ENCODE peak calls at places on chromosomes 3 and 15, in seven cellular contexts. C, K, N, R, T, P and A are unnamed samples.
A peak's percentile ranks its signal among the peaks of the same experiment; 100 is the strongest.

GRCh38 chr3:30349507-30349906 is 256.9 kb upstream of the TGFBR2 start:
- DNase-seq in N (no peak), T (no peak), C (no peak), R (no peak), P (no peak), K (no peak), A (no peak)

GRCh38 chr3:146160964-146161724 is at the start of gene PLOD2:
- DNase-seq in N (peak; percentile 95), R (peak; percentile 86), T (peak; percentile 94), C (peak; percentile 82), K (peak; percentile 78), P (peak; percentile 89), A (peak; percentile 81)

GRCh38 chr3:100401674-100402036 is 316 bp downstream of the LNP1 start:
- DNase-seq in R (peak; percentile 43), T (peak; percentile 51), C (peak; percentile 31), P (no peak), K (peak; percentile 40), N (no peak), A (peak; percentile 37)

GRCh38 chr15:99507732-99508571 is 57.8 kb upstream of the MEF2A start:
- DNase-seq in P (peak; percentile 25), T (peak; percentile 31), K (peak; percentile 75), C (no peak), N (peak; percentile 77), R (peak; percentile 46), A (no peak)

GRCh38 chr15:67147410-67147949 is 82.1 kb downstream of the SMAD3 start:
- DNase-seq in R (peak; percentile 10), C (no peak), K (no peak), T (no peak), P (no peak), N (peak; percentile 37), A (no peak)

GRCh38 chr3:106206613-106207012 is 337.8 kb upstream of the CBLB start:
- DNase-seq in T (no peak), P (no peak), C (no peak), K (no peak), R (no peak), N (no peak), A (no peak)

GRCh38 chr15:63715818-63716217 is 117.9 kb downstream of the HERC1 start:
- DNase-seq in N (no peak), K (no peak), P (no peak), T (peak; percentile 5), C (no peak), R (no peak), A (no peak)

GRCh38 chr3:107153981-107154380 is 223.3 kb upstream of the CCDC54 start:
- DNase-seq in N (no peak), C (no peak), P (no peak), T (no peak), K (no peak), R (no peak), A (no peak)

GRCh38 chr15:36024066-36024465 is 478.1 kb upstream of the DPH6 start:
- DNase-seq in C (no peak), T (no peak), K (peak; percentile 27), N (no peak), P (no peak), R (peak; percentile 22), A (no peak)

GRCh38 chr3:141777957-141778813 is 15.0 kb downstream of the GRK7 start:
- DNase-seq in K (no peak), P (no peak), C (no peak), R (no peak), T (no peak), N (no peak), A (no peak)

GRCh38 chr3:173933113-173933512 is 535.6 kb downstream of the NLGN1 start:
- DNase-seq in N (no peak), C (no peak), K (no peak), T (no peak), P (no peak), R (no peak), A (no peak)

GRCh38 chr15:92161039-92161670 is 232.5 kb upstream of the ST8SIA2 start:
- DNase-seq in P (peak; percentile 35), T (peak; percentile 41), R (no peak), N (no peak), C (no peak), K (no peak), A (no peak)

GRCh38 chr3:106379251-106379750 is 510.5 kb upstream of the CBLB start:
- DNase-seq in R (no peak), C (no peak), P (no peak), T (peak; percentile 11), K (no peak), N (no peak), A (no peak)

GRCh38 chr3:4426782-4427344 is 40.2 kb downstream of the SUMF1 start:
- DNase-seq in N (no peak), T (peak; percentile 81), K (no peak), R (no peak), C (no peak), P (no peak), A (no peak)

GRCh38 chr15:91784973-91785709 is 68.4 kb upstream of the SLCO3A1 start:
- DNase-seq in T (no peak), K (no peak), N (no peak), P (no peak), R (no peak), C (no peak), A (no peak)

GRCh38 chr3:195897081-195897852 is 11.1 kb downstream of the TNK2 start:
- DNase-seq in P (peak; percentile 64), R (peak; percentile 71), N (no peak), K (peak; percentile 64), C (no peak), T (peak; percentile 51), A (no peak)

GRCh38 chr15:42070966-42071350 is 23.4 kb downstream of the PLA2G4D start:
- DNase-seq in C (no peak), K (no peak), P (no peak), N (peak; percentile 56), R (no peak), T (no peak), A (no peak)

GRCh38 chr3:79329154-79329553 is 438.6 kb downstream of the ROBO1 start:
- DNase-seq in P (no peak), K (no peak), R (no peak), T (no peak), C (no peak), N (no peak), A (no peak)

GRCh38 chr3:57646723-57647122 is 46.2 kb downstream of the DENND6A start:
- DNase-seq in R (peak; percentile 28), K (no peak), N (no peak), C (no peak), P (no peak), T (peak; percentile 14), A (no peak)
- H3K36me3 ChIP-seq in R (no peaks in the 10 kb centered on the region), K (no peaks in the 10 kb centered on the region), N (peaks cover 40% of the 10 kb centered on the region), C (peaks cover 82% of the 10 kb centered on the region), P (peaks cover 52% of the 10 kb centered on the region), T (no peaks in the 10 kb centered on the region), A (no peaks in the 10 kb centered on the region)

GRCh38 chr3:46090161-46090591 is 62.9 kb upstream of the XCR1 start:
- DNase-seq in P (no peak), R (no peak), K (no peak), C (no peak), T (no peak), N (no peak), A (no peak)

GRCh38 chr3:46086083-46086437 is 58.8 kb upstream of the XCR1 start:
- DNase-seq in P (no peak), K (no peak), T (no peak), N (no peak), C (no peak), R (no peak), A (no peak)

GRCh38 chr3:46089237-46090011 is 62.1 kb upstream of the XCR1 start:
- DNase-seq in K (no peak), P (no peak), T (peak; percentile 45), R (no peak), C (peak; percentile 24), N (peak; percentile 83), A (peak; percentile 38)

GRCh38 chr3:46085421-46086082 is 58.3 kb upstream of the XCR1 start:
- DNase-seq in C (no peak), K (no peak), P (no peak), T (no peak), R (no peak), N (no peak), A (no peak)

DNA sequence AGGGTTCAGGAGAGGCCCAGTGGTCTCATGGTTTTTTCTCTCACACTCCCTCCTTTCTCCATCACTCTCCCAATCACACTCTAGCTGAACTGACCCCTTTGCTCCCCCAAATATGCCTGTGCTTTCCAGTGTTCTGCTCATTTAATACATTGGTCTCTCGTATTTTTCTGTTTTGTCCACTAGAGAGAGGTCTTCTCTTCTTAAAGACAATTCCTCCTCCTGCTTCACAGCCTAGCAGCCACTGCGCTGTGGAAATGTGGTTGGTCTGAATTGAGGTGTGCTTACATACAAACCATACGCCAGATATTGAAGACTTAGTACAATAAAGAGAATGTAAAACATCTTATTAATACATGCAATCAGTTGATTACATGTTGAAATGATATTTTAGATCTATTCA is 60.6 kb upstream of the XCR1 start:
- DNase-seq in T (peak; percentile 31), R (no peak), C (no peak), K (no peak), P (no peak), N (no peak), A (no peak)
- TF ChIP-seq CTCF in T (peak; percentile 46), R (no peak), C (peak; percentile 15), K (no peak), P (peak; percentile 48), N (no peak), A (no peak)

DNA sequence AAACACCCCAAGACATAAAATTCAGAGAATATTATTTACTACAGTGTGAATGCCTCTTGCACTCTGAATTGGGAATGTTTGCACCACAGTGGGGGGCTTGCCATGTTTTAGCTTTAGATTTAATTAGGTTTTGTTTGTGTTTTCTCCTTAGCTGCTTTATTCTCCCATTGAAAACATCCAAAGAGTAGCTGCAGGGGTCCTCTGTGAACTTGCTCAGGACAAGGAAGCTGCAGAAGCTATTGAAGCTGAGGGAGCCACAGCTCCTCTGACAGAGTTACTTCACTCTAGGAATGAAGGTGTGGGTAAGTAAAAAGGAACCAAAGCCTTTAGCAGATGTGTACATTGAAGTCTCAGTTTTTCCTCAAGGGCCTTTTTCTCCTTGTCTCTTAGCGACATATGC is 36.9 kb downstream of the CTNNB1 start:
- DNase-seq in P (peak; percentile 72), R (no peak), T (no peak), C (no peak), N (no peak), K (no peak), A (no peak)
- H3K36me3 ChIP-seq in P (peaks cover 97% of the 10 kb centered on the region), R (no peaks in the 10 kb centered on the region), T (peaks cover 18% of the 10 kb centered on the region), C (peaks cover 100% of the 10 kb centered on the region), N (peaks cover 78% of the 10 kb centered on the region), K (no peaks in the 10 kb centered on the region), A (peaks cover 14% of the 10 kb centered on the region)

DNA sequence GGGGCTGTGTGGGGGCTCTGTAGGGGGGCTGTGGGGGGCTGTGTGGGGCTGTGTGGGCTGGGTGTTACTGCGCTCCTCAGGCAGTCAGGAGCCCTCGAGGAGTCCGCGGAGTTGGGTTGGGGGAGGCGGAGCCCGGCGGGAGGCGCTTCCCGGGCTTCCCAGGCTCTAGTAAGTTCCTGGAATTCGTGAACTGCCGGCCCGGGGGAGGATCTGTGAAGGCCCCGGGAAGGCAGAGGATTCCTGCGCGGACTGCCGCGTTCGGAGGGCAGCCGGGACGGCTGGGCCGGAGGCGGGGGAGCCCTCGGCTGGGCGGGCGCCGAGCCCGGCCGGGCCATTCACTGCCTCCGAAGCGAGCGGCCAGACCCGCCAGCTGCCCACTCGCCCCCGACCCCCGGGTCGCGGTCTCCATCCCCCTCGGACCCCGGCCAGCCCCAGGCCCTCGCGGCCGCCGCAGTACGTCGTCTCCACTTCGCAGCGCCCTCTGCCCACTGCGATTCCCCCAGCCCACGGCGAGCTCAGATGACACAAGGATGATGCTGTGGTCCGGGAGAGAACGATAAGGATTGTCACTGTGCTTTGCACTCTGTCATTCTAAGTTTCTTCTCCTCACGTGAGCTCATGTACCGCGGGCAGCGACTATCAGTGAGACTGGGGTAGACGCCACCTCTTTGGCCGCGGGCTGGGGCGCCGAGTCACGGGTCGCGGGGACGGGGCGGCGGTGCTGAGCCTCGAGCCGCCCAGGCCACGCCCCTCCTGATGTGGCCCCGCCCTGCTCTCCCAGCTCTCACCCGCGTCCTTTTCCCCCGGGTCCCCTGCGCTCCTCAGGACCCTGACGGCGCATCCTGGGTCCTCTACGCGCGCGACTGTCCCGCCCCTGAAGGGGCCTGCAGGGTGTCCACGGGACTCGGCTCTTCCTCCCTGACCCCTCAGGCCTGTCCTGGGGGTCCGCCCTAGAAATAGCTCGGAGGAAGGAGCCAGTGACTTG is 65.3 kb downstream of the KLF13 start:
- DNase-seq in N (peak; percentile 96), T (peak; percentile 87), K (peak; percentile 80), P (peak; percentile 86), C (peak; percentile 92), R (peak; percentile 73), A (peak; percentile 90)
- TF ChIP-seq CTCF in N (no peak), T (no peak), K (no peak), P (no peak), C (no peak), R (no peak), A (no peak)